ENCODE peak calls at places on chromosomes 4 and X, in five cellular contexts. One of them, this sample, is unnamed.
A peak's percentile ranks its signal among the peaks of the same experiment; 100 is the strongest.

GRCh38 chr4:115126487-115126886 is 13.1 kb upstream of the NDST4 start:
- DNase-seq in fibroblast of lung: peak; percentile 8
- DNase-seq in iPS DF 6.9: no peak
- DNase-seq in OCI-LY7: no peak
- DNase-seq in stomach: no peak
- DNase-seq in this sample: no peak

GRCh38 chrX:119398974-119399771 is at the start of gene SLC25A43:
- DNase-seq in fibroblast of lung: peak; percentile 31
- DNase-seq in iPS DF 6.9: no peak
- DNase-seq in OCI-LY7: peak; percentile 71
- DNase-seq in stomach: peak; percentile 49
- DNase-seq in this sample: no peak

GRCh38 chr4:89305712-89306437 is 1.7 kb downstream of the GPRIN3 start:
- DNase-seq in fibroblast of lung: peak; percentile 56
- DNase-seq in iPS DF 6.9: no peak
- DNase-seq in OCI-LY7: no peak
- DNase-seq in stomach: no peak
- DNase-seq in this sample: no peak

GRCh38 chrX:125444659-125445058 is 125.0 kb downstream of the TEX13C start:
- DNase-seq in fibroblast of lung: no peak
- DNase-seq in iPS DF 6.9: no peak
- DNase-seq in OCI-LY7: no peak
- DNase-seq in stomach: no peak
- DNase-seq in this sample: no peak

GRCh38 chrX:105975382-105975781 is 63.1 kb downstream of the SERPINA7 start:
- DNase-seq in fibroblast of lung: no peak
- DNase-seq in iPS DF 6.9: no peak
- DNase-seq in OCI-LY7: no peak
- DNase-seq in stomach: no peak
- DNase-seq in this sample: no peak

GRCh38 chr4:83207497-83208105 is 77.0 kb downstream of the COQ2 start:
- DNase-seq in fibroblast of lung: peak; percentile 91
- DNase-seq in iPS DF 6.9: no peak
- DNase-seq in OCI-LY7: no peak
- DNase-seq in stomach: no peak
- DNase-seq in this sample: no peak

GRCh38 chr4:74682567-74683359 is 111.6 kb downstream of the BTC start:
- DNase-seq in fibroblast of lung: peak; percentile 98
- DNase-seq in iPS DF 6.9: no peak
- DNase-seq in OCI-LY7: no peak
- DNase-seq in stomach: peak; percentile 70
- DNase-seq in this sample: no peak

GRCh38 chr4:150217192-150217591 is 138.9 kb downstream of the DCLK2 start:
- DNase-seq in fibroblast of lung: peak; percentile 89
- DNase-seq in iPS DF 6.9: no peak
- DNase-seq in OCI-LY7: peak; percentile 5
- DNase-seq in stomach: no peak
- DNase-seq in this sample: no peak

GRCh38 chr4:137523329-137523728 is 9.0 kb downstream of the PCDH18 start:
- DNase-seq in fibroblast of lung: no peak
- DNase-seq in iPS DF 6.9: no peak
- DNase-seq in OCI-LY7: no peak
- DNase-seq in stomach: no peak
- DNase-seq in this sample: no peak

GRCh38 chrX:30967516-30967915 is 78.5 kb upstream of the TAB3 start:
- DNase-seq in fibroblast of lung: peak; percentile 24
- DNase-seq in iPS DF 6.9: no peak
- DNase-seq in OCI-LY7: no peak
- DNase-seq in stomach: no peak
- DNase-seq in this sample: no peak

GRCh38 chrX:13119386-13119785 is 75.0 kb upstream of the FAM9C start:
- DNase-seq in fibroblast of lung: peak; percentile 28
- DNase-seq in iPS DF 6.9: no peak
- DNase-seq in OCI-LY7: no peak
- DNase-seq in stomach: no peak
- DNase-seq in this sample: no peak

GRCh38 chr4:124509151-124509550 is 203.4 kb downstream of the ANKRD50 start:
- DNase-seq in fibroblast of lung: no peak
- DNase-seq in iPS DF 6.9: no peak
- DNase-seq in OCI-LY7: no peak
- DNase-seq in stomach: no peak
- DNase-seq in this sample: no peak

GRCh38 chr4:125313989-125314602 is 659 bp upstream of the FAT4 start:
- DNase-seq in fibroblast of lung: no peak
- DNase-seq in iPS DF 6.9: no peak
- DNase-seq in OCI-LY7: no peak
- DNase-seq in stomach: no peak
- DNase-seq in this sample: peak; percentile 7

GRCh38 chr4:146273204-146273901 is 59.0 kb downstream of the REELD1 start:
- DNase-seq in fibroblast of lung: no peak
- DNase-seq in iPS DF 6.9: no peak
- DNase-seq in OCI-LY7: no peak
- DNase-seq in stomach: no peak
- DNase-seq in this sample: no peak

GRCh38 chrX:2226182-2226581 is 274.6 kb downstream of the DHRSX start:
- DNase-seq in fibroblast of lung: no peak
- DNase-seq in iPS DF 6.9: no peak
- DNase-seq in OCI-LY7: no peak
- DNase-seq in stomach: no peak
- DNase-seq in this sample: no peak

GRCh38 chrX:2220829-2221567 is 279.8 kb downstream of the DHRSX start:
- DNase-seq in fibroblast of lung: no peak
- DNase-seq in iPS DF 6.9: no peak
- DNase-seq in OCI-LY7: no peak
- DNase-seq in stomach: no peak
- DNase-seq in this sample: no peak

GRCh38 chrX:2224141-2224540 is 276.6 kb downstream of the DHRSX start:
- DNase-seq in fibroblast of lung: no peak
- DNase-seq in iPS DF 6.9: no peak
- DNase-seq in OCI-LY7: no peak
- DNase-seq in stomach: no peak
- DNase-seq in this sample: no peak

GRCh38 chrX:2224597-2225235 is 276.1 kb downstream of the DHRSX start:
- DNase-seq in fibroblast of lung: no peak
- DNase-seq in iPS DF 6.9: no peak
- DNase-seq in OCI-LY7: no peak
- DNase-seq in stomach: no peak
- DNase-seq in this sample: no peak

DNA sequence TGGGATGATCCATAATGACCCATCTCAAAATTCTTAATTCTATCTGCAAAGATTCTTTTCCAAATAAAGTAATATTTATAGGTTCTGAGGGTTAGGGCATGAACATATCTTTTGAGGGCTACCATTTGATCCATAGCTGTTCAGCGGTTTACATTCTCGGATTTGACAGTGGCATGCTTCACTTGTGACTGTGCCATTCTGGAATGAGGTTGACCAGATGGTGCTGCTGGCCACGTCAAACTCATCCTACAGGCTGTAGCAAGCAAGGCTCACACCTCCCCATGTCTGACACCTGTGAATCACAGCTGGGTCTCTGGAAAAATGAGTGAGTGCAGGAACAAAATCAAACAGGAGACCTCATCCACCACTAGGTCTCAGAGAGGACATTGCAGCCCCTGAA is 280.5 kb downstream of the DHRSX start:
- DNase-seq in fibroblast of lung: no peak
- DNase-seq in iPS DF 6.9: no peak
- DNase-seq in OCI-LY7: no peak
- DNase-seq in stomach: no peak
- DNase-seq in this sample: no peak
- H3K36me3 ChIP-seq in fibroblast of lung: no peaks in the 10 kb centered on the region
- H3K36me3 ChIP-seq in iPS DF 6.9: no peaks in the 10 kb centered on the region
- H3K36me3 ChIP-seq in OCI-LY7: peaks cover 7% of the 10 kb centered on the region
- H3K36me3 ChIP-seq in stomach: peaks cover 72% of the 10 kb centered on the region
- H3K36me3 ChIP-seq in this sample: no peaks in the 10 kb centered on the region

DNA sequence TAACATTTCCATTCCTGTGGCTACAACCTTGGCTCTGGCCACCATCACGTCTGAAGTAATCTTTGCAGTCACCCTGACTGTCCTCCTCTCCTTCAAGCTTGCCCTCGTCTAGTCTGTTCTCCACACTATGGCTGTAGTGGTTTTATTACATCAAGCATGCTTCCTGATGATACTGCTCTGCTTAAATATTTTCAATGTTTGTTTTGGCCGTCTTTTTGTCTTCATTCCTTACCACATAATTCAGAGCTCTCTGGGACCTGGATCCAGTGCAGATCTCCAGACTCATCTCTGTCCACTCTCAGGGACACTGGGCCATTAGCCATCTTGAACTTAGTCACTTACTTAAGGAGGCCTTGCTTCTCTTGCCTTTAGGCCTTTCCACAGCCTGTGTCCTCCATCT is 27.7 kb upstream of the FREM3 start:
- DNase-seq in fibroblast of lung: peak; percentile 66
- DNase-seq in iPS DF 6.9: no peak
- DNase-seq in OCI-LY7: no peak
- DNase-seq in stomach: no peak
- DNase-seq in this sample: no peak
- H3K4me1 ChIP-seq in fibroblast of lung: no peaks in the 10 kb centered on the region
- H3K4me1 ChIP-seq in iPS DF 6.9: no peaks in the 10 kb centered on the region
- H3K4me1 ChIP-seq in OCI-LY7: no peaks in the 10 kb centered on the region
- H3K4me1 ChIP-seq in stomach: no peaks in the 10 kb centered on the region
- H3K4me1 ChIP-seq in this sample: no peaks in the 10 kb centered on the region

GRCh38 chr4:7854211-7854610 is 85.5 kb downstream of the AFAP1 start:
- DNase-seq in fibroblast of lung: no peak
- DNase-seq in iPS DF 6.9: no peak
- DNase-seq in OCI-LY7: no peak
- DNase-seq in stomach: no peak
- DNase-seq in this sample: no peak

GRCh38 chr4:7854697-7855370 is 84.8 kb downstream of the AFAP1 start:
- DNase-seq in fibroblast of lung: peak; percentile 80
- DNase-seq in iPS DF 6.9: no peak
- DNase-seq in OCI-LY7: no peak
- DNase-seq in stomach: no peak
- DNase-seq in this sample: no peak

GRCh38 chr4:7853271-7853670 is 86.4 kb downstream of the AFAP1 start:
- DNase-seq in fibroblast of lung: no peak
- DNase-seq in iPS DF 6.9: no peak
- DNase-seq in OCI-LY7: no peak
- DNase-seq in stomach: no peak
- DNase-seq in this sample: no peak

GRCh38 chr4:7850489-7850888 is 89.2 kb downstream of the AFAP1 start:
- DNase-seq in fibroblast of lung: no peak
- DNase-seq in iPS DF 6.9: no peak
- DNase-seq in OCI-LY7: no peak
- DNase-seq in stomach: no peak
- DNase-seq in this sample: no peak

DNA sequence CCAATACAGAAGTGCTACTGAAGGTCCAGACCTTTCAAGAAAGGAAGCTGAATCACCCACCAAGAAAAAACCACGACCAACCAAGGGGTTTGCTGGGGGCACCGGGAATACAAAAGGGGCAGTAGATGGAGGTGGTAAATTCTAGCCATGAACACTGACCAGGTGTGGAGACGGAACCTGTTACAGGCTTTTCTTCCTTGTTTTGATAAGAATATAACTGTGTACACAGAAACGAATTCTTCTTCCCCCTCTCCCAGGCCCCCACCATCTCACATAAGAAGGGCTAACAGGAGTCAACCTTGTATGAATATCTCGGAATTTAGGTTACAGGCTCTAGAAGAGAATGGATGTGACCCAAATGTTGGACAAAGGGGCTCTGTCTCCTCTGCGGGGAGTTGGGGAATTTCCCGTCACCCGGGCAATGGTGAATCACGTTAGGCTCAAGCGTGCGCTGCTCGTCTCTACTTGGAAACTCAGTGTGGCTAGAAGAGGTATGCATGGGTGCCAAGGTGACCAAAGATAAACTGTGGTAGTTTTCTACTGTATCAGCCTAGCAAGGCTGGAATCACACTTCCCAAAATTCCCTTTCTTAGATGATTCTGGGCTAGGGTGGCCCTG is 87.0 kb downstream of the AFAP1 start:
- DNase-seq in fibroblast of lung: peak; percentile 96
- DNase-seq in iPS DF 6.9: no peak
- DNase-seq in OCI-LY7: no peak
- DNase-seq in stomach: no peak
- DNase-seq in this sample: peak; percentile 48
- H3K27ac ChIP-seq in fibroblast of lung: no peak overlapping the region
- H3K27ac ChIP-seq in iPS DF 6.9: no peak overlapping the region
- H3K27ac ChIP-seq in OCI-LY7: no peak overlapping the region
- H3K27ac ChIP-seq in stomach: peak overlapping the region; percentile 23
- H3K27ac ChIP-seq in this sample: no peak overlapping the region

GRCh38 chr4:11549525-11549924 is 120.8 kb upstream of the HS3ST1 start:
- DNase-seq in fibroblast of lung: peak; percentile 33
- DNase-seq in iPS DF 6.9: no peak
- DNase-seq in OCI-LY7: no peak
- DNase-seq in stomach: no peak
- DNase-seq in this sample: no peak
- H3K36me3 ChIP-seq in fibroblast of lung: no peaks in the 10 kb centered on the region
- H3K36me3 ChIP-seq in iPS DF 6.9: no peaks in the 10 kb centered on the region
- H3K36me3 ChIP-seq in OCI-LY7: no peaks in the 10 kb centered on the region
- H3K36me3 ChIP-seq in stomach: no peaks in the 10 kb centered on the region
- H3K36me3 ChIP-seq in this sample: no peaks in the 10 kb centered on the region

DNA sequence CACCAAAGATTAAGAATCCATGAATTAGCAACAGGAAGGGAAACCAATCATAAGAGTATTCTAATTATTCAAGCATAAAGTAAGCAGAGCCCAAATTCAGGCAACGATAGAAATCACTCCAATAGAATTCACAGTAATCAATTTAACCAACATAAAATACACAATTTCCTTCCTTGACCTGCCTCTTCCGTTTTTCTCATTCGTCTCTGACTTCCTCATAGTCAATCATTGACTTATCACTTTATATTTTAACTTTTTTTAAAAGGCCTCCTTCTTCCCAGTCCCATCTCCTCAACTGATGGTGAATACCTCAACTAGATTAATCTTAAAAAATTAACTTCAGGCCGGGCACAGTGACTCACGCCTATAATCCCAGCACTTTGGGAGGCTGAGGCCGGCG is 13.4 kb downstream of the CNOT6L start:
- DNase-seq in fibroblast of lung: no peak
- DNase-seq in iPS DF 6.9: no peak
- DNase-seq in OCI-LY7: no peak
- DNase-seq in stomach: no peak
- DNase-seq in this sample: no peak
- H3K4me1 ChIP-seq in fibroblast of lung: peaks cover 4% of the 10 kb centered on the region
- H3K4me1 ChIP-seq in iPS DF 6.9: no peaks in the 10 kb centered on the region
- H3K4me1 ChIP-seq in OCI-LY7: peaks cover 33% of the 10 kb centered on the region
- H3K4me1 ChIP-seq in stomach: peaks cover 14% of the 10 kb centered on the region
- H3K4me1 ChIP-seq in this sample: peaks cover 5% of the 10 kb centered on the region

GRCh38 chr4:1883583-1883982 is 12.4 kb downstream of the NSD2 start:
- DNase-seq in fibroblast of lung: no peak
- DNase-seq in iPS DF 6.9: no peak
- DNase-seq in OCI-LY7: no peak
- DNase-seq in stomach: no peak
- DNase-seq in this sample: no peak

GRCh38 chr4:1881709-1882108 is 10.5 kb downstream of the NSD2 start:
- DNase-seq in fibroblast of lung: no peak
- DNase-seq in iPS DF 6.9: no peak
- DNase-seq in OCI-LY7: no peak
- DNase-seq in stomach: no peak
- DNase-seq in this sample: no peak

GRCh38 chr4:1882850-1883271 is 11.7 kb downstream of the NSD2 start:
- DNase-seq in fibroblast of lung: no peak
- DNase-seq in iPS DF 6.9: no peak
- DNase-seq in OCI-LY7: no peak
- DNase-seq in stomach: no peak
- DNase-seq in this sample: no peak

GRCh38 chr4:1880332-1880731 is 9.1 kb downstream of the NSD2 start:
- DNase-seq in fibroblast of lung: no peak
- DNase-seq in iPS DF 6.9: no peak
- DNase-seq in OCI-LY7: no peak
- DNase-seq in stomach: no peak
- DNase-seq in this sample: no peak

GRCh38 chr4:1879491-1879890 is 8.3 kb downstream of the NSD2 start:
- DNase-seq in fibroblast of lung: no peak
- DNase-seq in iPS DF 6.9: no peak
- DNase-seq in OCI-LY7: no peak
- DNase-seq in stomach: no peak
- DNase-seq in this sample: no peak
- H3K27ac ChIP-seq in fibroblast of lung: no peak overlapping the region
- H3K27ac ChIP-seq in iPS DF 6.9: no peak overlapping the region
- H3K27ac ChIP-seq in OCI-LY7: no peak overlapping the region
- H3K27ac ChIP-seq in stomach: no peak overlapping the region
- H3K27ac ChIP-seq in this sample: no peak overlapping the region

This sample was measured in tibial nerve.